ENCODE peak calls at places on chromosomes 16 and 17, in four cellular contexts. P is AG04450; J is activated CD4-positive, CD25-positive, alpha-beta regulatory T cell; V is kidney tubule cell. Z is an unnamed sample.

GRCh38 chr17:7444682-7445010 is 215 bp upstream of the CHRNB1 start:
- DNase-seq in P (no peak), J (no peak), V (no peak), Z (no peak)

GRCh38 chr17:40312893-40313659 is 4.1 kb downstream of the RARA start:
- DNase-seq in V (peak; percentile 17), J (no peak), P (no peak), Z (no peak)

GRCh38 chr16:35686595-35686994 is 2227.2 kb downstream of the TP53TG3F start:
- DNase-seq in P (no peak), J (no peak), V (no peak), Z (no peak)

GRCh38 chr17:56785396-56785795 is 48.3 kb downstream of the C17orf67 start:
- DNase-seq in V (peak; percentile 16), J (no peak), P (no peak), Z (no peak)

GRCh38 chr17:36947922-36948716 is 635 bp upstream of the AATF start:
- DNase-seq in P (no peak), V (no peak), J (no peak), Z (no peak)

GRCh38 chr17:65345261-65346060 is 208.3 kb downstream of the RGS9 start:
- DNase-seq in P (no peak), V (no peak), J (no peak), Z (no peak)

GRCh38 chr17:38429476-38430100 is 1.3 kb downstream of the ARHGAP23 start:
- DNase-seq in V (no peak), J (no peak), P (no peak), Z (no peak)

GRCh38 chr16:27822529-27823437 is 240.7 kb downstream of the GSG1L start:
- DNase-seq in V (no peak), P (no peak), J (no peak), Z (no peak)

GRCh38 chr16:86955136-86955890 is 361.9 kb downstream of the C16orf95 start:
- DNase-seq in P (no peak), V (no peak), J (no peak), Z (no peak)

GRCh38 chr16:88957887-88958577 is 19.0 kb downstream of the CBFA2T3 start:
- DNase-seq in J (no peak), V (no peak), P (no peak), Z (no peak)

GRCh38 chr16:57761957-57762356 is 26.4 kb downstream of the KATNB1 start:
- DNase-seq in V (no peak), P (no peak), J (no peak), Z (no peak)

GRCh38 chr17:49699967-49700575 is 7.7 kb downstream of the SLC35B1 start:
- DNase-seq in V (no peak), P (no peak), J (no peak), Z (no peak)

GRCh38 chr16:85173981-85174751 is 61.9 kb upstream of the CIBAR2 start:
- DNase-seq in V (peak; percentile 64), J (no peak), P (no peak), Z (no peak)

GRCh38 chr17:4165301-4166010 is 22.5 kb downstream of the CYB5D2 start:
- DNase-seq in V (no peak), J (no peak), P (no peak), Z (no peak)

GRCh38 chr17:76562734-76563148 is 22.9 kb downstream of the PRCD start:
- DNase-seq in P (peak; percentile 72), J (no peak), V (peak; percentile 57), Z (no peak)

GRCh38 chr17:794876-795275 is 12.7 kb downstream of the MRM3 start:
- DNase-seq in P (peak; percentile 6), V (peak; percentile 76), J (no peak), Z (no peak)

GRCh38 chr17:10574324-10574723 is 24.9 kb upstream of the MYH2 start:
- DNase-seq in J (no peak), V (no peak), P (no peak), Z (no peak)

GRCh38 chr16:19118938-19119431 is 5.2 kb downstream of the ITPRIPL2 start:
- DNase-seq in J (no peak), P (peak; percentile 78), V (peak; percentile 83), Z (no peak)

GRCh38 chr17:57853695-57854094 is 3.9 kb upstream of the MRPS23 start:
- DNase-seq in V (no peak), J (no peak), P (no peak), Z (no peak)

GRCh38 chr16:31367875-31368274 is 12.9 kb downstream of the ITGAX start:
- DNase-seq in P (no peak), V (no peak), J (no peak), Z (no peak)

GRCh38 chr17:56597495-56597990 is 4.0 kb downstream of the NOG start:
- DNase-seq in V (peak; percentile 44), J (no peak), P (no peak), Z (no peak)

GRCh38 chr17:3879591-3880417 is 13.0 kb downstream of the CAMKK1 start:
- DNase-seq in J (no peak), P (no peak), V (no peak), Z (no peak)

GRCh38 chr17:36723459-36723858 is 122.1 kb downstream of the MRM1 start:
- DNase-seq in P (no peak), V (no peak), J (no peak), Z (no peak)

GRCh38 chr17:39872700-39873099 is 4.7 kb downstream of the ZPBP2 start:
- DNase-seq in V (peak; percentile 30), P (peak; percentile 11), J (no peak), Z (no peak)

GRCh38 chr17:54626146-54626703 is 274.4 kb upstream of the TOM1L1 start:
- DNase-seq in P (no peak), V (no peak), J (no peak), Z (no peak)

GRCh38 chr16:78242231-78242630 is 142.8 kb downstream of the WWOX start:
- DNase-seq in P (no peak), V (peak; percentile 55), J (no peak), Z (no peak)

GRCh38 chr17:12402963-12403622 is 262.6 kb upstream of the MYOCD start:
- DNase-seq in J (no peak), P (peak; percentile 84), V (peak; percentile 73), Z (no peak)